ENCODE peak calls at places on chromosomes 13 and 19, in seven cellular contexts. Y is foreskin fibroblast; G is stimulated activated naive CD8-positive, alpha-beta T cell treated with anti-CD3 and anti-CD28 coated beads, Interleukin-15, amount 100 ng/mL, for 72 hours; I is NCI-H774; U is activated T-cell treated with anti-CD3 and anti-CD28 coated beads, Interleukin-2, amount 50 U/mL, for 72 hours; L is Caki2; Z is stimulated activated CD4-positive, alpha-beta T cell treated with anti-CD3 and anti-CD28 coated beads, Interleukin-4, amount 100 ng/mL, for 48 hours. O is an unnamed sample.

GRCh38 chr13:44622701-44623100 is 46.6 kb upstream of the TSC22D1 start:
- DNase-seq in U (no peak), Y (no peak), I (no peak), G (no peak), Z (no peak), L (no peak), O (no peak)

GRCh38 chr19:54523403-54523802 is 20.8 kb downstream of the LAIR2 start:
- DNase-seq in Y (peak; percentile 28), U (peak; percentile 68), Z (peak; percentile 32), I (no peak), L (no peak), G (no peak), O (no peak)

GRCh38 chr13:32224916-32225315 is 90.2 kb downstream of the ZAR1L start:
- DNase-seq in L (no peak), Y (no peak), I (no peak), U (no peak), G (no peak), Z (no peak), O (no peak)

GRCh38 chr19:34366670-34367423 is 1.9 kb downstream of the GPI start:
- DNase-seq in L (no peak), U (no peak), Z (no peak), G (no peak), Y (peak; percentile 59), I (no peak), O (no peak)

GRCh38 chr13:98743377-98743776 is 9.1 kb downstream of the SLC15A1 start:
- DNase-seq in I (no peak), Z (no peak), U (no peak), Y (no peak), L (no peak), G (no peak), O (no peak)

GRCh38 chr13:20658451-20658850 is 45.0 kb upstream of the IL17D start:
- DNase-seq in I (no peak), G (no peak), U (no peak), Z (no peak), Y (no peak), L (no peak), O (no peak)

GRCh38 chr13:49858183-49858856 is 65.8 kb upstream of the KPNA3 start:
- DNase-seq in Y (peak; percentile 97), I (no peak), U (no peak), G (no peak), Z (no peak), L (peak; percentile 23), O (peak; percentile 66)

GRCh38 chr13:25169356-25169755 is 2.7 kb downstream of the AMER2 start:
- DNase-seq in Z (no peak), U (no peak), L (no peak), G (no peak), I (no peak), Y (no peak), O (no peak)

O was measured in RCC 7860.